ENCODE peak calls at places on chromosomes 4 and X, in four cellular contexts. Z is stimulated activated CD4-positive, alpha-beta T cell treated with anti-CD3 and anti-CD28 coated beads, Interleukin-1b, Interleukin-23, amount 100 ng/mL, for 1 hour; D is stimulated activated CD8-positive, alpha-beta memory T cell treated with anti-CD3 and anti-CD28 coated beads, Interleukin-2, amount 100 ng/mL, for 1 hour; G is activated CD4-positive, alpha-beta T cell treated with anti-CD3 and anti-CD28 coated beads, Interleukin-2, amount 10 ng/mL, durations not matched to agents 7 days and 5 days. A is an unnamed sample.

GRCh38 chr4:103137446-103137827 is 37.8 kb upstream of the BDH2 start:
- DNase-seq in Z (no peak), D (no peak), G (no peak), A (no peak)

GRCh38 chr4:88291003-88291402 is 6.6 kb upstream of the PPM1K start:
- DNase-seq in Z (no peak), D (no peak), G (no peak), A (peak)

GRCh38 chr4:138035781-138036258 is 206.3 kb downstream of the SLC7A11 start:
- DNase-seq in Z (no peak), D (no peak), G (no peak), A (peak)

GRCh38 chr4:109826719-109827118 is 1.1 kb upstream of the RRH start:
- DNase-seq in Z (no peak), D (no peak), G (no peak), A (peak)

GRCh38 chrX:22296871-22297270 is 24.2 kb downstream of the CBLL2 start:
- DNase-seq in Z (no peak), D (no peak), G (no peak), A (no peak)

GRCh38 chr4:169142390-169142789 is 128.4 kb downstream of the SH3RF1 start:
- DNase-seq in Z (no peak), D (no peak), G (no peak), A (no peak)

GRCh38 chr4:26964512-26964911 is 103.9 kb downstream of the STIM2 start:
- DNase-seq in Z (no peak), D (no peak), G (no peak), A (no peak)

GRCh38 chr4:105546086-105546485 is 6.3 kb upstream of the ARHGEF38 start:
- DNase-seq in Z (no peak), D (no peak), G (no peak), A (no peak)

GRCh38 chrX:54812306-54812705 is 4.8 kb downstream of the MAGED2 start:
- DNase-seq in Z (no peak), D (no peak), G (no peak), A (no peak)

GRCh38 chr4:6893449-6894085 is 16.1 kb upstream of the TBC1D14 start:
- DNase-seq in Z (no peak), D (no peak), G (no peak), A (no peak)

GRCh38 chrX:53704294-53704693 is 17.8 kb upstream of the HUWE1 start:
- DNase-seq in Z (no peak), D (no peak), G (no peak), A (no peak)